ENCODE peak calls at places on chromosomes 12 and 14, in nine cellular contexts. One of them, this sample, is unnamed.

GRCh38 chr12:65603428-65604351 is 220.6 kb upstream of the HMGA2 start:
- DNase-seq in foreskin keratinocyte: no peak
- DNase-seq in KBM-7: no peak
- DNase-seq in heart left ventricle: peak; percentile 48
- DNase-seq in activated T-cell treated with anti-CD3 and anti-CD28 coated beads for 1 hour: no peak
- DNase-seq in GM04503: peak; percentile 95
- DNase-seq in aorta: peak; percentile 50
- DNase-seq in NAMALWA: no peak
- DNase-seq in cardiac fibroblast: peak; percentile 86
- DNase-seq in this sample: no peak

GRCh38 chr14:99945732-99946651 is 119.2 kb upstream of the EVL start:
- DNase-seq in NAMALWA: peak; percentile 76
- DNase-seq in foreskin keratinocyte: no peak
- DNase-seq in GM04503: no peak
- DNase-seq in aorta: no peak
- DNase-seq in cardiac fibroblast: no peak
- DNase-seq in heart left ventricle: no peak
- DNase-seq in activated T-cell treated with anti-CD3 and anti-CD28 coated beads for 1 hour: no peak
- DNase-seq in KBM-7: peak; percentile 19
- DNase-seq in this sample: no peak

GRCh38 chr14:101499513-101499912 is 61.8 kb upstream of the DIO3 start:
- DNase-seq in foreskin keratinocyte: no peak
- DNase-seq in NAMALWA: no peak
- DNase-seq in cardiac fibroblast: no peak
- DNase-seq in heart left ventricle: no peak
- DNase-seq in GM04503: no peak
- DNase-seq in activated T-cell treated with anti-CD3 and anti-CD28 coated beads for 1 hour: no peak
- DNase-seq in KBM-7: no peak
- DNase-seq in aorta: no peak
- DNase-seq in this sample: no peak

GRCh38 chr14:30291216-30291615 is 267.7 kb upstream of the G2E3 start:
- DNase-seq in aorta: no peak
- DNase-seq in KBM-7: no peak
- DNase-seq in heart left ventricle: no peak
- DNase-seq in GM04503: peak; percentile 23
- DNase-seq in cardiac fibroblast: peak; percentile 68
- DNase-seq in activated T-cell treated with anti-CD3 and anti-CD28 coated beads for 1 hour: no peak
- DNase-seq in foreskin keratinocyte: peak; percentile 33
- DNase-seq in NAMALWA: no peak
- DNase-seq in this sample: no peak

GRCh38 chr12:67077617-67078016 is 191.5 kb upstream of the CAND1 start:
- DNase-seq in activated T-cell treated with anti-CD3 and anti-CD28 coated beads for 1 hour: no peak
- DNase-seq in cardiac fibroblast: no peak
- DNase-seq in NAMALWA: no peak
- DNase-seq in heart left ventricle: no peak
- DNase-seq in aorta: no peak
- DNase-seq in foreskin keratinocyte: peak; percentile 76
- DNase-seq in KBM-7: no peak
- DNase-seq in GM04503: no peak
- DNase-seq in this sample: no peak

GRCh38 chr12:95623554-95624170 is 72.4 kb upstream of the USP44 start:
- DNase-seq in foreskin keratinocyte: no peak
- DNase-seq in activated T-cell treated with anti-CD3 and anti-CD28 coated beads for 1 hour: no peak
- DNase-seq in heart left ventricle: peak; percentile 70
- DNase-seq in aorta: peak; percentile 82
- DNase-seq in cardiac fibroblast: peak; percentile 95
- DNase-seq in GM04503: peak; percentile 86
- DNase-seq in NAMALWA: peak; percentile 68
- DNase-seq in KBM-7: peak; percentile 63
- DNase-seq in this sample: no peak

GRCh38 chr12:106978035-106978800 is 8.7 kb downstream of the MTERF2 start:
- DNase-seq in aorta: peak; percentile 65
- DNase-seq in KBM-7: peak; percentile 43
- DNase-seq in GM04503: no peak
- DNase-seq in NAMALWA: no peak
- DNase-seq in foreskin keratinocyte: no peak
- DNase-seq in cardiac fibroblast: peak; percentile 83
- DNase-seq in activated T-cell treated with anti-CD3 and anti-CD28 coated beads for 1 hour: no peak
- DNase-seq in heart left ventricle: peak; percentile 79
- DNase-seq in this sample: no peak

GRCh38 chr12:67826148-67826547 is 163.1 kb upstream of the IFNG-AS1 start:
- DNase-seq in KBM-7: no peak
- DNase-seq in foreskin keratinocyte: no peak
- DNase-seq in cardiac fibroblast: no peak
- DNase-seq in GM04503: no peak
- DNase-seq in heart left ventricle: no peak
- DNase-seq in activated T-cell treated with anti-CD3 and anti-CD28 coated beads for 1 hour: no peak
- DNase-seq in NAMALWA: no peak
- DNase-seq in aorta: no peak
- DNase-seq in this sample: no peak

GRCh38 chr14:63224196-63224595 is 20.0 kb downstream of the RHOJ start:
- DNase-seq in GM04503: no peak
- DNase-seq in cardiac fibroblast: no peak
- DNase-seq in activated T-cell treated with anti-CD3 and anti-CD28 coated beads for 1 hour: no peak
- DNase-seq in heart left ventricle: no peak
- DNase-seq in KBM-7: no peak
- DNase-seq in NAMALWA: no peak
- DNase-seq in aorta: no peak
- DNase-seq in foreskin keratinocyte: no peak
- DNase-seq in this sample: no peak

GRCh38 chr14:50395448-50395847 is 1.2 kb downstream of the CDKL1 start:
- DNase-seq in KBM-7: no peak
- DNase-seq in NAMALWA: no peak
- DNase-seq in activated T-cell treated with anti-CD3 and anti-CD28 coated beads for 1 hour: no peak
- DNase-seq in aorta: no peak
- DNase-seq in heart left ventricle: peak; percentile 43
- DNase-seq in foreskin keratinocyte: no peak
- DNase-seq in cardiac fibroblast: no peak
- DNase-seq in GM04503: no peak
- DNase-seq in this sample: no peak

GRCh38 chr14:90567991-90568390 is 171.2 kb downstream of the CALM1 start:
- DNase-seq in activated T-cell treated with anti-CD3 and anti-CD28 coated beads for 1 hour: no peak
- DNase-seq in GM04503: no peak
- DNase-seq in heart left ventricle: no peak
- DNase-seq in foreskin keratinocyte: no peak
- DNase-seq in KBM-7: no peak
- DNase-seq in cardiac fibroblast: no peak
- DNase-seq in NAMALWA: no peak
- DNase-seq in aorta: peak; percentile 60
- DNase-seq in this sample: no peak

GRCh38 chr12:65826513-65827171 is 2.4 kb downstream of the HMGA2 start:
- DNase-seq in activated T-cell treated with anti-CD3 and anti-CD28 coated beads for 1 hour: no peak
- DNase-seq in foreskin keratinocyte: peak; percentile 49
- DNase-seq in GM04503: peak; percentile 68
- DNase-seq in cardiac fibroblast: peak; percentile 58
- DNase-seq in aorta: no peak
- DNase-seq in NAMALWA: no peak
- DNase-seq in KBM-7: peak; percentile 24
- DNase-seq in heart left ventricle: no peak
- DNase-seq in this sample: peak; percentile 39

GRCh38 chr12:18576104-18576622 is 161.6 kb downstream of the PLCZ1 start:
- DNase-seq in activated T-cell treated with anti-CD3 and anti-CD28 coated beads for 1 hour: no peak
- DNase-seq in GM04503: no peak
- DNase-seq in NAMALWA: no peak
- DNase-seq in heart left ventricle: no peak
- DNase-seq in KBM-7: no peak
- DNase-seq in foreskin keratinocyte: no peak
- DNase-seq in aorta: no peak
- DNase-seq in cardiac fibroblast: no peak
- DNase-seq in this sample: no peak

GRCh38 chr14:77043177-77043983 is 14.9 kb upstream of the IRF2BPL start:
- DNase-seq in aorta: no peak
- DNase-seq in GM04503: peak; percentile 97
- DNase-seq in foreskin keratinocyte: peak; percentile 91
- DNase-seq in KBM-7: peak; percentile 86
- DNase-seq in NAMALWA: peak; percentile 61
- DNase-seq in activated T-cell treated with anti-CD3 and anti-CD28 coated beads for 1 hour: no peak
- DNase-seq in heart left ventricle: peak; percentile 65
- DNase-seq in cardiac fibroblast: peak; percentile 96
- DNase-seq in this sample: no peak

GRCh38 chr14:62244221-62244620 is 482.0 kb downstream of the SNAPC1 start:
- DNase-seq in aorta: no peak
- DNase-seq in NAMALWA: no peak
- DNase-seq in foreskin keratinocyte: no peak
- DNase-seq in activated T-cell treated with anti-CD3 and anti-CD28 coated beads for 1 hour: no peak
- DNase-seq in heart left ventricle: no peak
- DNase-seq in cardiac fibroblast: no peak
- DNase-seq in GM04503: no peak
- DNase-seq in KBM-7: no peak
- DNase-seq in this sample: no peak

GRCh38 chr12:87152084-87152483 is 877.1 kb downstream of the C12orf50 start:
- DNase-seq in GM04503: no peak
- DNase-seq in heart left ventricle: no peak
- DNase-seq in activated T-cell treated with anti-CD3 and anti-CD28 coated beads for 1 hour: no peak
- DNase-seq in aorta: no peak
- DNase-seq in NAMALWA: no peak
- DNase-seq in foreskin keratinocyte: no peak
- DNase-seq in KBM-7: no peak
- DNase-seq in cardiac fibroblast: no peak
- DNase-seq in this sample: no peak

GRCh38 chr12:108826807-108827721 is 30.3 kb downstream of the SSH1 start:
- DNase-seq in aorta: no peak
- DNase-seq in activated T-cell treated with anti-CD3 and anti-CD28 coated beads for 1 hour: no peak
- DNase-seq in heart left ventricle: no peak
- DNase-seq in NAMALWA: no peak
- DNase-seq in cardiac fibroblast: peak; percentile 66
- DNase-seq in foreskin keratinocyte: no peak
- DNase-seq in KBM-7: no peak
- DNase-seq in GM04503: no peak
- DNase-seq in this sample: no peak

GRCh38 chr14:101988377-101988776 is 24.0 kb downstream of the DYNC1H1 start:
- DNase-seq in NAMALWA: no peak
- DNase-seq in foreskin keratinocyte: no peak
- DNase-seq in activated T-cell treated with anti-CD3 and anti-CD28 coated beads for 1 hour: no peak
- DNase-seq in KBM-7: no peak
- DNase-seq in aorta: no peak
- DNase-seq in GM04503: no peak
- DNase-seq in cardiac fibroblast: no peak
- DNase-seq in heart left ventricle: no peak
- DNase-seq in this sample: no peak

GRCh38 chr14:31596691-31597090 is 35.5 kb downstream of the NUBPL start:
- DNase-seq in heart left ventricle: no peak
- DNase-seq in cardiac fibroblast: no peak
- DNase-seq in GM04503: peak; percentile 27
- DNase-seq in NAMALWA: no peak
- DNase-seq in KBM-7: no peak
- DNase-seq in foreskin keratinocyte: no peak
- DNase-seq in aorta: no peak
- DNase-seq in activated T-cell treated with anti-CD3 and anti-CD28 coated beads for 1 hour: no peak
- DNase-seq in this sample: no peak

GRCh38 chr12:113891737-113892520 is 74.2 kb downstream of the RBM19 start:
- DNase-seq in GM04503: no peak
- DNase-seq in KBM-7: no peak
- DNase-seq in activated T-cell treated with anti-CD3 and anti-CD28 coated beads for 1 hour: no peak
- DNase-seq in NAMALWA: no peak
- DNase-seq in foreskin keratinocyte: no peak
- DNase-seq in cardiac fibroblast: no peak
- DNase-seq in heart left ventricle: no peak
- DNase-seq in aorta: no peak
- DNase-seq in this sample: no peak

GRCh38 chr12:2273751-2274150 is 221.0 kb downstream of the CACNA1C start:
- DNase-seq in foreskin keratinocyte: no peak
- DNase-seq in activated T-cell treated with anti-CD3 and anti-CD28 coated beads for 1 hour: no peak
- DNase-seq in aorta: no peak
- DNase-seq in GM04503: no peak
- DNase-seq in NAMALWA: no peak
- DNase-seq in cardiac fibroblast: no peak
- DNase-seq in KBM-7: no peak
- DNase-seq in heart left ventricle: no peak
- DNase-seq in this sample: no peak

GRCh38 chr12:13749380-13749779 is 232.0 kb downstream of the GRIN2B start:
- DNase-seq in heart left ventricle: no peak
- DNase-seq in cardiac fibroblast: no peak
- DNase-seq in aorta: no peak
- DNase-seq in GM04503: no peak
- DNase-seq in KBM-7: no peak
- DNase-seq in activated T-cell treated with anti-CD3 and anti-CD28 coated beads for 1 hour: no peak
- DNase-seq in foreskin keratinocyte: no peak
- DNase-seq in NAMALWA: no peak
- DNase-seq in this sample: no peak

GRCh38 chr12:131204416-131205311 is 251.0 kb downstream of the ADGRD1 start:
- DNase-seq in activated T-cell treated with anti-CD3 and anti-CD28 coated beads for 1 hour: no peak
- DNase-seq in GM04503: no peak
- DNase-seq in aorta: no peak
- DNase-seq in foreskin keratinocyte: no peak
- DNase-seq in heart left ventricle: no peak
- DNase-seq in NAMALWA: no peak
- DNase-seq in KBM-7: no peak
- DNase-seq in cardiac fibroblast: no peak
- DNase-seq in this sample: no peak